ENCODE peak calls at places on chromosome 2, in five cellular contexts. One of them, this sample, is unnamed.

GRCh38 chr2:154963509-154963908 is 265.0 kb downstream of the KCNJ3 start:
- DNase-seq in fibroblast of lung: no peak
- DNase-seq in HCT116: no peak
- DNase-seq in psoas muscle: no peak
- DNase-seq in CD4-positive, alpha-beta memory T cell: no peak
- DNase-seq in this sample: no peak

GRCh38 chr2:240528406-240529040 is 29.3 kb downstream of the ANKMY1 start:
- DNase-seq in HCT116: no peak
- DNase-seq in CD4-positive, alpha-beta memory T cell: no peak
- DNase-seq in psoas muscle: no peak
- DNase-seq in fibroblast of lung: no peak
- DNase-seq in this sample: no peak

GRCh38 chr2:197810023-197810422 is 5.6 kb downstream of the PLCL1 start:
- DNase-seq in psoas muscle: no peak
- DNase-seq in HCT116: no peak
- DNase-seq in CD4-positive, alpha-beta memory T cell: no peak
- DNase-seq in fibroblast of lung: no peak
- DNase-seq in this sample: no peak

GRCh38 chr2:8984152-8984551 is 19.3 kb downstream of the MBOAT2 start:
- DNase-seq in CD4-positive, alpha-beta memory T cell: no peak
- DNase-seq in fibroblast of lung: peak
- DNase-seq in psoas muscle: no peak
- DNase-seq in HCT116: no peak
- DNase-seq in this sample: no peak

GRCh38 chr2:236562434-236562833 is 7.2 kb upstream of the ACKR3 start:
- DNase-seq in HCT116: peak
- DNase-seq in psoas muscle: no peak
- DNase-seq in CD4-positive, alpha-beta memory T cell: no peak
- DNase-seq in fibroblast of lung: no peak
- DNase-seq in this sample: no peak

GRCh38 chr2:67487993-67488392 is 90.9 kb downstream of the ETAA1 start:
- DNase-seq in fibroblast of lung: no peak
- DNase-seq in psoas muscle: no peak
- DNase-seq in CD4-positive, alpha-beta memory T cell: no peak
- DNase-seq in HCT116: no peak
- DNase-seq in this sample: no peak

GRCh38 chr2:202542142-202542541 is 92.6 kb upstream of the FAM117B start:
- DNase-seq in fibroblast of lung: no peak
- DNase-seq in psoas muscle: no peak
- DNase-seq in HCT116: no peak
- DNase-seq in CD4-positive, alpha-beta memory T cell: no peak
- DNase-seq in this sample: no peak

GRCh38 chr2:29080886-29081743 is 6.8 kb upstream of the PCARE start:
- DNase-seq in psoas muscle: no peak
- DNase-seq in HCT116: no peak
- DNase-seq in fibroblast of lung: no peak
- DNase-seq in CD4-positive, alpha-beta memory T cell: no peak
- DNase-seq in this sample: no peak

GRCh38 chr2:120957905-120958304 is 222.2 kb downstream of the GLI2 start:
- DNase-seq in fibroblast of lung: no peak
- DNase-seq in CD4-positive, alpha-beta memory T cell: no peak
- DNase-seq in psoas muscle: peak
- DNase-seq in HCT116: no peak
- DNase-seq in this sample: no peak

GRCh38 chr2:164784376-164784775 is 57.2 kb downstream of the COBLL1 start:
- DNase-seq in psoas muscle: no peak
- DNase-seq in fibroblast of lung: peak
- DNase-seq in HCT116: no peak
- DNase-seq in CD4-positive, alpha-beta memory T cell: no peak
- DNase-seq in this sample: no peak

GRCh38 chr2:106165064-106165463 is 29.0 kb downstream of the UXS1 start:
- DNase-seq in psoas muscle: no peak
- DNase-seq in fibroblast of lung: no peak
- DNase-seq in HCT116: no peak
- DNase-seq in CD4-positive, alpha-beta memory T cell: no peak
- DNase-seq in this sample: no peak
- H3K27ac ChIP-seq in psoas muscle: no peak
- H3K27ac ChIP-seq in fibroblast of lung: no peak
- H3K27ac ChIP-seq in HCT116: no peak
- H3K27ac ChIP-seq in CD4-positive, alpha-beta memory T cell: peak
- H3K27ac ChIP-seq in this sample: no peak

GRCh38 chr2:239246723-239247122 is 154.1 kb downstream of the HDAC4 start:
- DNase-seq in CD4-positive, alpha-beta memory T cell: no peak
- DNase-seq in psoas muscle: peak
- DNase-seq in fibroblast of lung: no peak
- DNase-seq in HCT116: peak
- DNase-seq in this sample: no peak

GRCh38 chr2:239249781-239250180 is 151.0 kb downstream of the HDAC4 start:
- DNase-seq in fibroblast of lung: peak
- DNase-seq in HCT116: no peak
- DNase-seq in CD4-positive, alpha-beta memory T cell: no peak
- DNase-seq in psoas muscle: peak
- DNase-seq in this sample: no peak

GRCh38 chr2:239250216-239251071 is 150.4 kb downstream of the HDAC4 start:
- DNase-seq in CD4-positive, alpha-beta memory T cell: no peak
- DNase-seq in psoas muscle: no peak
- DNase-seq in HCT116: no peak
- DNase-seq in fibroblast of lung: no peak
- DNase-seq in this sample: no peak

GRCh38 chr2:239247401-239248245 is 153.2 kb downstream of the HDAC4 start:
- DNase-seq in fibroblast of lung: peak
- DNase-seq in CD4-positive, alpha-beta memory T cell: no peak
- DNase-seq in HCT116: peak
- DNase-seq in psoas muscle: no peak
- DNase-seq in this sample: no peak

DNA sequence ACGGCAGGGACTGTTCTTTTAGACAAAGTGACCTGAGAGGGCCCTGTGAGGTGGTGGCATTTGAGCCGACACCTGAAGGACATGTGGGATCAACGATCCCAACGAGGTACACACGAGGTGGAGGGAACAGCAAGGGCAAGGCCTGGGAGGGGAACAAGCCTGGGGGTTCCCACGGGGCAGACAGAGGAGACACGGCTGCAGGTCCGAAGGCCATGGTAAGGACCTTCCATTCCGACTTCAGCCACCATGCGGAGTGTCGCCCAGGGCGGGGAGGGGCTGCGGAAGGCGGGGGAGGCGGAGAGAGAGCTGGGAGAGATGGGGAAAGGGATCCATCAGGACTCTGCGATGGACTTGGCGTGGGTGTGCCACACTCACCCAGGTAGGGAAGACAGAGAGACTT is 151.8 kb downstream of the HDAC4 start:
- DNase-seq in psoas muscle: no peak
- DNase-seq in HCT116: no peak
- DNase-seq in CD4-positive, alpha-beta memory T cell: no peak
- DNase-seq in fibroblast of lung: no peak
- DNase-seq in this sample: no peak
- H3K27ac ChIP-seq in psoas muscle: peak
- H3K27ac ChIP-seq in HCT116: peak
- H3K27ac ChIP-seq in CD4-positive, alpha-beta memory T cell: no peak
- H3K27ac ChIP-seq in fibroblast of lung: peak
- H3K27ac ChIP-seq in this sample: no peak

GRCh38 chr2:71045151-71045550 is 23.3 kb upstream of the NAGK start:
- DNase-seq in fibroblast of lung: no peak
- DNase-seq in psoas muscle: no peak
- DNase-seq in CD4-positive, alpha-beta memory T cell: no peak
- DNase-seq in HCT116: no peak
- DNase-seq in this sample: no peak
- H3K27ac ChIP-seq in fibroblast of lung: no peak
- H3K27ac ChIP-seq in psoas muscle: no peak
- H3K27ac ChIP-seq in CD4-positive, alpha-beta memory T cell: no peak
- H3K27ac ChIP-seq in HCT116: no peak
- H3K27ac ChIP-seq in this sample: no peak

DNA sequence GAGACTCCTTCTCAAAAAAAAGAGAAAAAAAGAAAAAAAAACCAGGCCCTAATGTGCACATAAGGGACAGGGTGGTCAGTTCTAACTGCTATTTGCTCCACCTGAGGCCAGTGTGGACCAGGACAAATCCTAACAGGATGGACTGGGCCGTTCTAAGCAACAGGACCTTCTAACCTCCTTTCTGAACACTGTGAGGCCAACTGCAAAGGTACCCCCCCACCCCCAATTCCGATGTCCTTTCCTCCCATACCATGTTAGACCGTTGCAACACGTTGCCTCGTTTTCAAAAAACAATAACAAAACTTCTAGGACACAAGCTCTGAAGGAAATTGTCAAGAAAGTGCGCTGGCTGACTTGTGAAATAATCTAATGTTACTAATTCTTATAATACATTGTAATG is 1.2 kb downstream of the THAP4 start:
- DNase-seq in CD4-positive, alpha-beta memory T cell: no peak
- DNase-seq in psoas muscle: no peak
- DNase-seq in fibroblast of lung: no peak
- DNase-seq in HCT116: no peak
- DNase-seq in this sample: no peak
- H3K27ac ChIP-seq in CD4-positive, alpha-beta memory T cell: peak
- H3K27ac ChIP-seq in psoas muscle: peak
- H3K27ac ChIP-seq in fibroblast of lung: peak
- H3K27ac ChIP-seq in HCT116: peak
- H3K27ac ChIP-seq in this sample: no peak